ENCODE peak calls at places on chromosome 21, in four cellular contexts. I, Z, T and B are unnamed samples.

GRCh38 chr21:31866077-31866511 is 6.7 kb upstream of the HUNK start:
- DNase-seq in T (peak), Z (no peak), I (peak), B (peak)

GRCh38 chr21:33761104-33762036 is 119.1 kb downstream of the ITSN1 start:
- DNase-seq in T (peak), Z (no peak), I (no peak), B (peak)

GRCh38 chr21:29585462-29585861 is 286.7 kb downstream of the BACH1 start:
- DNase-seq in Z (no peak), I (no peak), T (no peak), B (no peak)

GRCh38 chr21:25895565-25896205 is 160.9 kb downstream of the GABPA start:
- DNase-seq in T (no peak), I (no peak), Z (no peak), B (no peak)

GRCh38 chr21:21247441-21247840 is 249.2 kb downstream of the NCAM2 start:
- DNase-seq in I (no peak), Z (no peak), T (no peak), B (no peak)

GRCh38 chr21:32717851-32718316 is 9.9 kb downstream of the SYNJ1 start:
- DNase-seq in I (no peak), T (no peak), Z (no peak), B (no peak)

GRCh38 chr21:8990326-8991087 is 1530.9 kb upstream of the TPTE start:
- DNase-seq in Z (no peak), T (peak), I (no peak), B (no peak)

GRCh38 chr21:40466893-40467483 is 380.0 kb downstream of the DSCAM start:
- DNase-seq in T (no peak), Z (no peak), I (no peak), B (peak)

GRCh38 chr21:45972353-45972715 is 9.2 kb upstream of the COL6A1 start:
- DNase-seq in T (no peak), Z (no peak), I (peak), B (no peak)

GRCh38 chr21:29189358-29189757 is 58.9 kb downstream of the MAP3K7CL start:
- DNase-seq in Z (no peak), I (no peak), T (no peak), B (no peak)

GRCh38 chr21:30718239-30718909 is at the start of gene KRTAP21-3:
- DNase-seq in I (no peak), T (no peak), Z (no peak), B (no peak)

GRCh38 chr21:46142581-46143473 is 12.6 kb downstream of the FTCD start:
- DNase-seq in Z (no peak), I (no peak), T (no peak), B (no peak)

GRCh38 chr21:34018910-34019309 is 54.5 kb upstream of the MRPS6 start:
- DNase-seq in I (no peak), T (no peak), Z (peak), B (no peak)

GRCh38 chr21:28207776-28208175 is 784.9 kb downstream of the LTN1 start:
- DNase-seq in Z (no peak), T (no peak), I (no peak), B (no peak)

GRCh38 chr21:46098303-46099141 is 610 bp downstream of the COL6A2 start:
- DNase-seq in I (peak), T (no peak), Z (no peak), B (no peak)

GRCh38 chr21:34086887-34087306 is 13.5 kb downstream of the MRPS6 start:
- DNase-seq in I (no peak), T (no peak), Z (no peak), B (no peak)

GRCh38 chr21:26490771-26491170 is 82.3 kb downstream of the CYYR1 start:
- DNase-seq in Z (no peak), I (no peak), T (no peak), B (peak)

GRCh38 chr21:29302340-29302991 is 3.7 kb downstream of the BACH1 start:
- DNase-seq in T (no peak), I (no peak), Z (no peak), B (no peak)

GRCh38 chr21:46004168-46004861 is 22.7 kb downstream of the COL6A1 start:
- DNase-seq in T (no peak), Z (no peak), I (peak), B (no peak)

GRCh38 chr21:28959367-28960099 is 33.1 kb downstream of the LTN1 start:
- DNase-seq in Z (no peak), T (peak), I (no peak), B (no peak)

GRCh38 chr21:33293811-33294216 is 27.6 kb downstream of the IL10RB start:
- DNase-seq in Z (no peak), T (no peak), I (no peak), B (no peak)

GRCh38 chr21:31744162-31744800 is 12.4 kb upstream of the SCAF4 start:
- DNase-seq in I (no peak), Z (no peak), T (no peak), B (no peak)

GRCh38 chr21:33264561-33264960 is 1.6 kb upstream of the IL10RB start:
- DNase-seq in I (no peak), Z (no peak), T (no peak), B (no peak)

GRCh38 chr21:22813201-22813600 is 1815.0 kb downstream of the NCAM2 start:
- DNase-seq in T (no peak), Z (no peak), I (no peak), B (no peak)

GRCh38 chr21:28633803-28634572 is 358.7 kb downstream of the LTN1 start:
- DNase-seq in T (no peak), Z (no peak), I (no peak), B (no peak)

GRCh38 chr21:36260030-36260787 is 59.8 kb upstream of the MORC3 start:
- DNase-seq in Z (peak), T (peak), I (no peak), B (peak)
- TF ChIP-seq ZNF274 in Z (no peak), T (no peak), I (no peak), B (no peak)

GRCh38 chr21:44416193-44416592 is 39.1 kb upstream of the LRRC3 start:
- DNase-seq in Z (no peak), I (no peak), T (no peak), B (no peak)

GRCh38 chr21:44413566-44414290 is 41.6 kb upstream of the LRRC3 start:
- DNase-seq in Z (no peak), T (no peak), I (no peak), B (no peak)

GRCh38 chr21:44414291-44415072 is 40.8 kb upstream of the LRRC3 start:
- DNase-seq in T (no peak), I (no peak), Z (no peak), B (no peak)

GRCh38 chr21:44418108-44418875 is 37.0 kb upstream of the LRRC3 start:
- DNase-seq in I (no peak), Z (no peak), T (no peak), B (no peak)

DNA sequence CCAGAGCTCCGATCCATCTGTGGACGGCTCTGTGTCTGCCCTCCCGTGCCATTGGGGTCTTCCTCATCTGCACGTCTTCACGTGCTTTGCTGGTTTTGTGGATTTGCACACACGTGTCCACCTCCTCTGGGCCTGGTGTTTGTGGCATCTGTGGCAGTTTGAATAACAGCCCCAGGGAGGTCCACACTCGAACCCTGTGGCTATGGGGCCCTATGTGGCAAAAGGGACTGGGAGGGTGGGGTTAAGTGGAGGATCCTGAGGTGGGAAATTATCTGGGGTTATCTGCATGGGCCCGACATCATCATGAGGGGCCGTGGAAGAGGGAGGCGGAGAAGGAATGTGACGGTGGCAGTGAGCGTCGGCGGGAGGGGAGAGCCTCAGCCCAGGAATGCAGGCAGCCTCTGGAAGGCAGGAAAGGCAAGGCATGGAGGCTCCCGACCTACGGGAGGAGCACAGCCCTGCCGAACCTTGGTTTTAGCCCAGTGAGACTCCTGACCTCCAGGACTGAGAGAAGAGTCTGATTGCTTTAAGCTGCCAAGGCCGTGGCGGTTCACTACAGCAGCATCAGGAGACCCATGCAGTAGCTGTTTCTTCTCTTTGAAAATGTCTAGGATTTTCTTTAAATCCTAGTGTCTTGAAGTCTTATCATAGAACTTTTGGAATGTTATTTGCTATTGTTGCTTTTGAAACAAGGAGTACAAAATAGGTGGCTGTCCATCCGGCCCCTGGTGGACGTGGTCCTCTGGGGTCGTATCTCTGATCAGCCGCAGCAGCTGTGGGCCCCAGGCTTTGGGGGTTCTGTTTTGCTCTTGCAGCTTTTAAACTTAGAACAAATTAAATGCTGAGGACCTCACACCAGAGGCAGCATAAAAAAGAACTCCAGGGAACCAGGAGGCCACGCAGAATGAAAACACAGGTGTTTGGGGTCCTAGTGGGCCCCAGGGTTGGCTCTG is 40.0 kb upstream of the LRRC3 start:
- DNase-seq in I (no peak), Z (no peak), T (no peak), B (peak)
- TF ChIP-seq SUZ12 in I (no peak), Z (no peak), T (no peak), B (no peak)

GRCh38 chr21:37552496-37553399 is 186.2 kb downstream of the DYRK1A start:
- DNase-seq in T (no peak), I (no peak), Z (no peak), B (no peak)

GRCh38 chr21:37554661-37555379 is 188.2 kb downstream of the DYRK1A start:
- DNase-seq in I (no peak), T (no peak), Z (no peak), B (no peak)

GRCh38 chr21:37550618-37551405 is 184.2 kb downstream of the DYRK1A start:
- DNase-seq in Z (no peak), T (no peak), I (no peak), B (no peak)

GRCh38 chr21:37548521-37548981 is 182.0 kb downstream of the DYRK1A start:
- DNase-seq in Z (no peak), I (no peak), T (no peak), B (no peak)

GRCh38 chr21:37551406-37552355 is 185.1 kb downstream of the DYRK1A start:
- DNase-seq in Z (no peak), T (peak), I (no peak), B (no peak)
- TF ChIP-seq ZNF274 in Z (no peak), T (no peak), I (no peak), B (no peak)

GRCh38 chr21:41871302-41872030 is 7.7 kb downstream of the PRDM15 start:
- DNase-seq in Z (no peak), I (no peak), T (no peak), B (no peak)

GRCh38 chr21:41873005-41873404 is 6.1 kb downstream of the PRDM15 start:
- DNase-seq in T (no peak), I (no peak), Z (no peak), B (no peak)

GRCh38 chr21:41875086-41875485 is 4.1 kb downstream of the PRDM15 start:
- DNase-seq in Z (no peak), I (no peak), T (no peak), B (no peak)

GRCh38 chr21:41874611-41875010 is 4.5 kb downstream of the PRDM15 start:
- DNase-seq in Z (no peak), T (no peak), I (no peak), B (no peak)

GRCh38 chr21:41873426-41873825 is 5.7 kb downstream of the PRDM15 start:
- DNase-seq in T (no peak), Z (no peak), I (no peak), B (no peak)
- TF ChIP-seq SUZ12 in T (no peak), Z (no peak), I (no peak), B (no peak)

DNA sequence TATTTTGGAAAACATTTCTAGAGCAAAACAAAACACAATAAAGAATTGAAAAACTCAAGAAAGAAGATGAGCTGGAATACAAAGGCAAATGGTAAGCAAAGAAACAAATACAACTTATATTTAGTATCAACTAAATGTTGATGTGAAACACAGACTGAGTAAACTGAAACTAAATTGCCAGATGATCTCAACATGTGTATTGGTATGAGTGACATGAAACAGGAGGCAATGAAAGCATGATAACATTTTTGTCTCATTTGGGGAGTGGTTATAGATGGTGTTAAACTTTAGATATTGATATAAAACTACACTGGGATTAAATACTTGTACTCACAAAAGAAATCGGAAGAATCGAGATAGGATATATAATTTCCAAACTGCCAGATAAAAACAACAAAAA is 805.6 kb upstream of the CXADR start:
- DNase-seq in I (no peak), Z (no peak), T (no peak), B (no peak)
- TF ChIP-seq ZNF274 in I (no peak), Z (no peak), T (no peak), B (no peak)

GRCh38 chr21:17769049-17769845 is 49.9 kb downstream of the C21orf91 start:
- DNase-seq in I (no peak), Z (no peak), T (no peak), B (no peak)
- TF ChIP-seq SUZ12 in I (no peak), Z (no peak), T (no peak), B (no peak)

DNA sequence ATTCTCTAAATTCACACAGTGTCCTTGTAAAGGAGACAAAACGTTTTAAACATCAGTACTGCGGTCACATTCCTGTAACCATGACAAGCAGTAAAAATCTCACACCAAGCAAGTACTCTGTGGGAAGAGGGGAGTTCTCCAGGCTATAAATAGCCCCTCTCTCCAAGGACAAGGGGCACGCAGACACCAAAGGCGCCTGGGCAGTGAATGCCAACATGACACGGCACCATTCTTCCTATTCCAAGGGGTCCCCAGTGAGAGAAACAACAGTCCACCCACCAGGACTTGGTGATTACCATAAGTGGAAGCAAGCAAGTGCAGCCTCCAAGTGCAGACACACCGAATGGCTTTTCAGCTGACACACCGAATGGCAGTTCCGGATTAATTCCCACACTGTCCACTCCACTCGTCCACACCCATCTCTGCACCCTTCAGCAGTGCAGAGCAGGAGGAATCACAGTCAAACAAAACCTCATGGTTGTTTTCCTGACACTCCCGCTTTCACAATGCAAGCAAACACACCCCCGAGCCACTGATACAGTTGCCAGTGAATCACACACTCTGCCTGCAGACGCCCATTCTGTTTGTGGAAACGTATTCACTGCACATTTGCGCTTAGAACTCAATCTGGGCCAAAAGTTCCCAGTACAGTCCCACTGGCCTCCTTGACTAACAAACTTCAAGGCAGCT is 1.8 kb downstream of the PTTG1IP start:
- DNase-seq in T (peak), I (no peak), Z (no peak), B (no peak)
- TF ChIP-seq ZNF274 in T (no peak), I (no peak), Z (no peak), B (no peak)

GRCh38 chr21:39347537-39347936 is 1.4 kb downstream of the HMGN1 start:
- DNase-seq in I (no peak), Z (no peak), T (no peak), B (no peak)

GRCh38 chr21:39348040-39348354 is 891 bp downstream of the HMGN1 start:
- DNase-seq in T (no peak), Z (no peak), I (no peak), B (no peak)

GRCh38 chr21:39348355-39349210 is at the start of gene HMGN1:
- DNase-seq in Z (peak), T (peak), I (peak), B (peak)

GRCh38 chr21:39349211-39350093 is 564 bp upstream of the HMGN1 start:
- DNase-seq in T (peak), I (peak), Z (peak), B (peak)

DNA sequence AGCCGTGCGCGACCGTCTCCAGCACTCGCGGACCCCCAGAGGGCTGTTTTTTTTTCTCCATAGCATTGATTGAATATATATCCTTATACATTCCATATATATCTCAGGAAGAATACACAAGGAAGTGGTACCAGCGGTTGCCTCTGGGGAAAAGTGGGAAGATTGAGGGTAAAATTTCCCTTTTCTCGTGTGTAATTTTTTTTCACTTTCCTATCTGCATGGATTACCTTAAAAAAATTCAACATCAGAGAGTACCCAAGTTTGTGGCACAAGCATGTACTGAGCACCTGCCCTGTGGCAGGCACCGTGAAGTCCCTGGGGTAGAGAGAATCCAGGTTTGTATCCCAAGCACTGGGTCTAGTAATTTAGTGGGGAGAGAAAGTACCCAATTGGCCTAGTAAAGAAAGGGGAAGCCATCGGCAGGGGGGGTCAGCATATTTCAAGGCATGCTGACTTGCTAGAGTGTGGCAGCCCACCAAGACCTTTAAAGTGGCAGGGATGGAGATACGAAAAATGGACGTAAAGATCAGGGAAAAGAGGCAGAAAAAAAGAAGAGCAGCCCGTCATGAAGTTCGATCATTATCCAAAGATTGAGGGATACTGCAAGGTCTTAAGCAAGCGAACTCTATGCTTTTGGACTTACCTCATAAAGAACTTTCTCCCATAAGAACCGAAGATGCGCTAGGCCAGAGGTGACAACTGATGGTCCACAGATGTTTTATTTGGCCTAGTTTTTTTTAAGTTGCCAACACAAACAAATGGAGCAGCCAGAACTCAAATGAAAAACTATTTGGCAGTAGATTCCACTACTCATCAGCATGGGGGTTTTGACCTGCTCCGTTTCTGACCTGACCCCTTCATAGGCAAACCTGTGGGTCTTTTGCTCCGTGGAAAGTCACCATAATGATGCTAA is 1.5 kb upstream of the HMGN1 start:
- DNase-seq in I (no peak), T (no peak), Z (no peak), B (no peak)
- TF ChIP-seq SUZ12 in I (no peak), T (no peak), Z (no peak), B (no peak)

GRCh38 chr21:42974832-42975820 is 764 bp downstream of the PKNOX1 start:
- DNase-seq in I (no peak), T (peak), Z (no peak), B (no peak)
- TF ChIP-seq ZNF274 in I (no peak), T (peak), Z (no peak), B (no peak)

DNA sequence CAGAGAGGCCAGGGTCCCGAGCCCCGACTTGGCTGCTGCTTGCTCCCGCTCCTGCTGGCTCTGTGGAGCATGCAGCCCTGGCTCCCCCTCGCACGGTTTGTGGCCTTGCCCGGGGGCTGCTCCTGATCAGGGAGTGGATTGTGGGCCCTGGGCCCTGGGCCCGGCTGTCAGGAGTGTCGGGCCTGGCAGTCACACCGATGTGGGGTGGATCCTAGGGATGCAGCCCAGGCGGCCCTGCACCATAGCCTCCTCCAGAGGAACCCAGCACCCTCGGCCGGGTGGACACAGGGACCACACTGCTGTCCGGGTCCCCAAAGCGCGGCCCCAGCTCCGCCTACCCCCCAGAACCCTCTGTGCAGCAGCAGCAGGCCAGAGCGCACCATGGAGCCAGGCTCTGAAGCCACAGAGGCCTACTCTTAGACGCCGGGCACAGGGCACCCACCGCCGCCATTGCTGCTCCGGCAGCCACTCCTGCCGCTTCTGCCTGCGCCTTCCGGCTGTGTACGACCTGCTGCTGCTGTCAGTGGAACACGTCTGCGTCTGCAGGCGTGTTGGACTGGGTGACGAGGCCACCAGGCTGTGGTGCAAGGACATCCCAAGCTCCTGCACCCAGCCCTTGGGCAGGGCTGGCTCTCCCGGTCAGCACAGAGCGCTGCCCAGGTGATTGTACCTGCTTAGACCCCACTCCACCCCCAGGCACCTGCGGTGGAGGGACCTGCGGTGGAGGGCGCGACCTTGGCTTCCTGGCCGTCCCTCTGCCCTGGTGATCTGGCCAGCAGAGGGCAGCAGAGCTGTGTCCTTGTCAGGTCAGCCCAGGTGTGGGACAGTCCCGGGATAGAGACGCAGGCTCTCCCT is 9.6 kb downstream of the SLX9 start:
- DNase-seq in Z (no peak), T (peak), I (peak), B (peak)
- TF ChIP-seq SUZ12 in Z (no peak), T (no peak), I (no peak), B (no peak)